ENCODE peak calls at places on chromosomes 12 and 14, in eight cellular contexts. U is GM12892, Z is K562, P is stomach, D is IMR-90, H is body of pancreas, M is NB4, A is ovary. Q is an unnamed sample.

GRCh38 chr14:23535943-23536342 is 15.6 kb downstream of the ZFHX2 start:
- DNase-seq in A (no peak), U (no peak), Z (no peak), H (no peak), D (no peak), M (no peak), P (no peak), Q (no peak)

GRCh38 chr14:70148911-70149675 is 39.7 kb downstream of the SLC8A3 start:
- DNase-seq in A (no peak), Z (no peak), M (no peak), D (no peak), U (no peak), P (no peak), H (no peak), Q (no peak)

GRCh38 chr12:111664961-111665865 is 20.5 kb downstream of the BRAP start:
- DNase-seq in H (no peak), D (no peak), P (no peak), U (no peak), M (no peak), A (no peak), Z (no peak), Q (peak)

GRCh38 chr12:4819654-4820053 is 90.1 kb upstream of the KCNA1 start:
- DNase-seq in Z (no peak), A (no peak), M (peak), U (no peak), D (peak), H (no peak), P (no peak), Q (no peak)

GRCh38 chr12:50224026-50224692 is 57.0 kb upstream of the CERS5 start:
- DNase-seq in U (no peak), D (peak), Z (no peak), H (peak), M (peak), P (peak), A (no peak), Q (no peak)

GRCh38 chr12:92899388-92900001 is 29.6 kb downstream of the EEA1 start:
- DNase-seq in U (no peak), P (peak), M (peak), A (peak), Z (no peak), D (peak), H (peak), Q (no peak)

GRCh38 chr14:103597623-103598372 is 31.2 kb upstream of the KLC1 start:
- DNase-seq in Z (peak), P (no peak), H (no peak), U (no peak), A (no peak), M (peak), D (peak), Q (no peak)

GRCh38 chr12:106301241-106301610 is 1.3 kb upstream of the TCP11L2 start:
- DNase-seq in D (no peak), Z (no peak), M (no peak), H (no peak), U (no peak), P (no peak), A (no peak), Q (no peak)

GRCh38 chr12:68349083-68349700 is 17.0 kb upstream of the MDM1 start:
- DNase-seq in Z (no peak), P (no peak), D (peak), H (no peak), M (no peak), U (no peak), A (no peak), Q (no peak)

GRCh38 chr14:79363291-79363690 is 848.0 kb downstream of the DIO2 start:
- DNase-seq in H (no peak), D (no peak), P (no peak), Z (no peak), A (no peak), U (no peak), M (no peak), Q (no peak)

GRCh38 chr12:64627781-64628180 is 17.5 kb downstream of the RASSF3 start:
- DNase-seq in U (no peak), A (no peak), D (peak), P (no peak), M (no peak), H (no peak), Z (no peak), Q (no peak)

GRCh38 chr12:43332977-43333649 is 218.9 kb downstream of the ADAMTS20 start:
- DNase-seq in Z (no peak), U (no peak), P (no peak), H (no peak), A (no peak), D (peak), M (no peak), Q (no peak)

GRCh38 chr12:106790020-106790419 is 15.5 kb downstream of the RIC8B start:
- DNase-seq in D (no peak), M (no peak), H (no peak), P (no peak), A (no peak), Z (no peak), U (no peak), Q (no peak)

GRCh38 chr12:121980211-121980891 is 41.3 kb upstream of the BCL7A start:
- DNase-seq in D (peak), Z (no peak), P (no peak), M (peak), U (peak), A (no peak), H (no peak), Q (no peak)

GRCh38 chr12:132495629-132496207 is 5.8 kb downstream of the FBRSL1 start:
- DNase-seq in U (no peak), P (no peak), M (no peak), H (peak), Z (no peak), A (no peak), D (no peak), Q (no peak)

GRCh38 chr14:54085137-54085810 is 128.6 kb upstream of the BMP4 start:
- DNase-seq in M (no peak), Z (no peak), H (no peak), A (no peak), U (no peak), P (no peak), D (peak), Q (no peak)

GRCh38 chr14:78805586-78805985 is 635.4 kb downstream of the NRXN3 start:
- DNase-seq in Z (no peak), P (no peak), D (no peak), H (no peak), A (no peak), U (no peak), M (no peak), Q (no peak)

GRCh38 chr14:88386395-88386794 is 938 bp downstream of the SPATA7 start:
- DNase-seq in Z (no peak), D (no peak), P (no peak), U (no peak), M (no peak), H (no peak), A (no peak), Q (peak)

GRCh38 chr14:33483110-33483509 is 467.8 kb downstream of the EGLN3 start:
- DNase-seq in D (no peak), P (no peak), M (no peak), H (no peak), A (no peak), U (no peak), Z (peak), Q (no peak)

GRCh38 chr14:33486499-33486898 is 464.4 kb downstream of the EGLN3 start:
- DNase-seq in M (no peak), P (no peak), Z (no peak), A (no peak), U (no peak), D (no peak), H (no peak), Q (no peak)

GRCh38 chr14:33488547-33488946 is 462.3 kb downstream of the EGLN3 start:
- DNase-seq in A (no peak), D (no peak), Z (no peak), M (no peak), P (no peak), H (no peak), U (no peak), Q (no peak)

GRCh38 chr14:33480589-33481184 is 470.2 kb downstream of the EGLN3 start:
- DNase-seq in P (no peak), H (no peak), A (no peak), U (no peak), D (no peak), Z (no peak), M (no peak), Q (no peak)

DNA sequence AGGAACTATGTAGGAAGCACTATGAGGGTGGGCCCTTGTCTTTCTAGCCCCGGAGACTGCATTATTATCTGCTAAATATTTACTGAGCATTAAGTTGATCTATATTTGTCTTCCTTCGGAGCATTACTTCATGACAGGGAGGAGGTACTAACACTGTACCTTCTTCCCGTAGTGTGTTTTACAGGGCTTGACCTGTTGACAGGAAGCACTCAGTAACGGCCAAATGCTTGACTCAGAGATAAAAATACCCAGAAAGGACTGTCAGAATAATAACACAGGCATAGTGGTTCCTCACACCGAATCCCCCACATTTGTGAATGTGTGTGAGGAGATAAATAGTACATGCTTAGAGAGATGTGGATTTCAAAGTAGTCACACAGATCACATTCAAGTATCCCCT is 466.6 kb downstream of the EGLN3 start:
- DNase-seq in A (no peak), P (no peak), U (no peak), M (no peak), Z (peak), H (no peak), D (no peak), Q (no peak)
- TF ChIP-seq POLR2A in A (no peak), P (no peak), U (no peak), M (no peak), Z (no peak), H (no peak), D (no peak), Q (no peak)

GRCh38 chr14:96799489-96800056 is 2.4 kb downstream of the VRK1 start:
- DNase-seq in P (no peak), Z (no peak), U (no peak), M (no peak), A (no peak), D (no peak), H (no peak), Q (peak)

GRCh38 chr14:96796851-96797187 is 363 bp upstream of the VRK1 start:
- DNase-seq in P (no peak), U (no peak), H (no peak), A (no peak), D (no peak), M (no peak), Z (no peak), Q (no peak)

GRCh38 chr14:96795443-96795842 is 1.7 kb upstream of the VRK1 start:
- DNase-seq in P (no peak), A (no peak), Z (no peak), H (no peak), M (peak), D (no peak), U (no peak), Q (no peak)

GRCh38 chr14:96797943-96798349 is 764 bp downstream of the VRK1 start:
- DNase-seq in A (no peak), M (peak), U (peak), Z (peak), H (no peak), D (no peak), P (no peak), Q (peak)

GRCh38 chr14:96797188-96797942 is at the start of gene VRK1:
- DNase-seq in P (peak), M (peak), D (peak), U (peak), Z (peak), A (peak), H (peak), Q (peak)
- TF ChIP-seq POLR2A in P (no peak), M (peak), D (peak), U (peak), Z (peak), A (no peak), H (no peak), Q (peak)

GRCh38 chr14:64503434-64504309 is at the start of gene ZBTB25:
- DNase-seq in H (peak), P (peak), D (peak), M (peak), Z (peak), U (peak), A (peak), Q (peak)
- TF ChIP-seq POLR2A in H (peak), P (no peak), D (peak), M (peak), Z (peak), U (peak), A (peak), Q (peak)

GRCh38 chr12:118135788-118136558 is at the start of gene PEBP1:
- DNase-seq in Z (peak), A (peak), U (peak), M (peak), D (peak), H (peak), P (peak), Q (peak)
- TF ChIP-seq POLR2A in Z (peak), A (peak), U (peak), M (peak), D (peak), H (peak), P (no peak), Q (peak)

GRCh38 chr12:17357396-17357795 is 732.6 kb downstream of the RERGL start:
- DNase-seq in Z (no peak), H (no peak), D (no peak), A (no peak), U (no peak), P (no peak), M (no peak), Q (no peak)

GRCh38 chr12:17348311-17348710 is 741.7 kb downstream of the RERGL start:
- DNase-seq in M (no peak), U (no peak), P (no peak), A (no peak), Z (no peak), H (no peak), D (no peak), Q (no peak)

DNA sequence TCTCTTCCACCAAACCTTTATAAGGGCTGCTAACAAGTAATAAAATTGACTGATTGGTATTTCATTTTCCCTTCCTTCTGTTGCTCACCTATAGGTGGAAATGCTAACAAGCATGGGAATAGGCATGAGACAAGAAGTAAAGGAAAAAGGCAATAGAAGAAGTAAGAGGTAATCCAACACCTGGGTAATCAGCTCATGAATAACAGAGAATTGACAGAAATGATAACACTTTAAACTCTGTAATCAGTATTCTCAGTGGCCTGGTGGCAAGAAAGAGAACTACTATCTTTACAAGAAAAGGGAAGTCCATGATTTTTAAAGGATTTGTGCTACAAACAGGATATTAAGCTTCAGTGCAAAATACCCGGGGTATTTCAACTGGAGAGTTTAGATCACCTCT is 737.8 kb downstream of the RERGL start:
- DNase-seq in P (no peak), D (no peak), U (no peak), A (no peak), H (no peak), Z (no peak), M (no peak), Q (no peak)
- TF ChIP-seq POLR2A in P (no peak), D (no peak), U (no peak), A (no peak), H (no peak), Z (no peak), M (no peak), Q (no peak)

GRCh38 chr14:105427893-105428485 is 8.4 kb downstream of the MTA1 start:
- DNase-seq in P (no peak), U (no peak), H (no peak), M (no peak), Z (no peak), A (no peak), D (no peak), Q (no peak)

GRCh38 chr14:105427412-105427811 is 7.8 kb downstream of the MTA1 start:
- DNase-seq in U (no peak), D (no peak), Z (no peak), M (no peak), H (no peak), P (no peak), A (no peak), Q (no peak)

GRCh38 chr14:105425823-105426247 is 6.2 kb downstream of the MTA1 start:
- DNase-seq in A (no peak), U (no peak), D (no peak), P (no peak), H (no peak), M (no peak), Z (no peak), Q (no peak)

GRCh38 chr14:105424861-105425260 is 5.2 kb downstream of the MTA1 start:
- DNase-seq in P (no peak), Z (no peak), U (no peak), H (no peak), D (no peak), A (no peak), M (no peak), Q (no peak)

DNA sequence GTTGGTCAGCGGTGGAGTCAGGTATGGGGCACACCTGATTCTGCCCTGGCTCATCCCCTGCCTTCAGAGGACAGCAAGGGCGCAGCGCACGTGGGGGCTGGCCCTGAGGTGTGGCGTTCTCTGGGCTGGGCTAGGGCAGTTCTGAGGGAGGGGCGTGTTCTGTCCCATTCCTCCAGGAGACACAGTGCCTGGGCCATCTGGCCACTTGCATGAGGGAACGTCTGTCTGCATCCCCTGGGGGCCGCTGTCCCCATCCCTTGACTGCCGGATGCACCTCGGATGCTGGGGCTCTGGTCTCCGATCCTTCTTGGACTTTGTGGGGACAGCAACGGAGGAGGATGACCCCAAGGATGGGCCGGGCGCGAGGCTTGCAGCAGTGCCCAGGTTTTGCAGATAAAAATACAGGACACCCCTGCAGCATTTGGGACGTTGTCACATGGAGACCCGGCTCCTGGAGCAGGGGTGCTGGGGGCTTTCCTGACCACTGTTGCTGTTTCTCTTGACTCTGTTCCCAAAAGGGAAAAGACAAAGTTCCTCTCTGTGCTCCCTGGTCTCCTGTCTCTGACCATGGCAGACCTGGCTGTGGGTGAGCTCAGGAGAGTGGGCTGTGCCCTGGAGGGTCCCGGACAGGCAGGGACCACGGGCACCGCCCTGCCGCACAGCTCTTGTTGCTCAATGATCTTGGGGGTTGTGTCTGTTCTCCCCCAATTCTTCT is 6.9 kb downstream of the MTA1 start:
- DNase-seq in D (no peak), U (peak), P (no peak), A (no peak), Z (no peak), H (no peak), M (no peak), Q (no peak)
- TF ChIP-seq POLR2A in D (no peak), U (no peak), P (no peak), A (no peak), Z (no peak), H (no peak), M (no peak), Q (no peak)

GRCh38 chr12:71155228-71155627 is 2.6 kb downstream of the TSPAN8 start:
- DNase-seq in M (no peak), D (no peak), P (no peak), H (no peak), Z (no peak), A (no peak), U (no peak), Q (no peak)

GRCh38 chr12:71157601-71158233 is at the start of gene TSPAN8:
- DNase-seq in D (no peak), U (no peak), A (no peak), P (peak), M (no peak), H (peak), Z (no peak), Q (no peak)

GRCh38 chr12:71158361-71158882 is 623 bp upstream of the TSPAN8 start:
- DNase-seq in M (no peak), U (no peak), A (no peak), Z (no peak), P (no peak), D (no peak), H (no peak), Q (no peak)

DNA sequence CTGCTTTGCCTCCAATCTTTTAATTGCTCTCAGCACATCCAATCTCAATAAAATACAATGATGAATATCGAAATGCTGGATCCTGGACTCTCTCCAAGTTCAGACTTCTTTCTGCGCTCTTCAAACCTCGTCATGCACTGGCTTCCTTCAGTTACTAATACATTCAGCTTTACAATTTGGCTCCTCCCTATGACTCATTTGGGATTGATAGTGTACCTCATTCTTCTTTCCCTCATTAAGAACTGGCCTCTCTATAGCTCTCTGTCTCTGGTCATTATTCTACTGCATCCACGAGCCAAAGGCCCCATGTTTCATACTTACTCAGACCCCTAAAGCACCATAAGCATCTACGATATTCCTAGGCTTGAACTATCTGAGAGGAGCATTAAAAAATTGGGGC is 5.0 kb downstream of the TSPAN8 start:
- DNase-seq in H (no peak), U (no peak), M (no peak), P (no peak), Z (no peak), A (no peak), D (no peak), Q (no peak)
- TF ChIP-seq POLR2A in H (no peak), U (no peak), M (no peak), P (no peak), Z (no peak), A (no peak), D (no peak), Q (no peak)

Q was measured in erythroblast.